ENCODE peak calls at places on chromosomes 4 and X, in eight cellular contexts. One of them, this sample, is unnamed.

GRCh38 chr4:129328176-129328575 is 232.2 kb downstream of the C4orf33 start:
- DNase-seq in right cardiac atrium: no peak
- DNase-seq in neuronal stem cell: no peak
- DNase-seq in colonic mucosa: no peak
- DNase-seq in stomach: no peak
- DNase-seq in lung: no peak
- DNase-seq in NT2/D1: no peak
- DNase-seq in HAP-1: no peak
- DNase-seq in this sample: no peak

GRCh38 chr4:61275214-61275613 is 75.1 kb downstream of the ADGRL3 start:
- DNase-seq in right cardiac atrium: no peak
- DNase-seq in neuronal stem cell: no peak
- DNase-seq in colonic mucosa: no peak
- DNase-seq in stomach: no peak
- DNase-seq in lung: no peak
- DNase-seq in NT2/D1: no peak
- DNase-seq in HAP-1: no peak
- DNase-seq in this sample: no peak

GRCh38 chr4:148515248-148515647 is 73.0 kb upstream of the NR3C2 start:
- DNase-seq in right cardiac atrium: no peak
- DNase-seq in neuronal stem cell: no peak
- DNase-seq in colonic mucosa: no peak
- DNase-seq in stomach: no peak
- DNase-seq in lung: no peak
- DNase-seq in NT2/D1: no peak
- DNase-seq in HAP-1: no peak
- DNase-seq in this sample: no peak

GRCh38 chrX:149641832-149642231 is 10.2 kb upstream of the TMEM185A start:
- DNase-seq in right cardiac atrium: no peak
- DNase-seq in neuronal stem cell: no peak
- DNase-seq in colonic mucosa: no peak
- DNase-seq in stomach: no peak
- DNase-seq in lung: no peak
- DNase-seq in NT2/D1: no peak
- DNase-seq in HAP-1: no peak
- DNase-seq in this sample: no peak

GRCh38 chrX:105375816-105376215 is 155.3 kb upstream of the TEX13A start:
- DNase-seq in right cardiac atrium: no peak
- DNase-seq in neuronal stem cell: no peak
- DNase-seq in colonic mucosa: no peak
- DNase-seq in stomach: no peak
- DNase-seq in lung: no peak
- DNase-seq in NT2/D1: no peak
- DNase-seq in HAP-1: no peak
- DNase-seq in this sample: no peak

GRCh38 chrX:632391-633042 is 1.9 kb downstream of the SHOX start:
- DNase-seq in right cardiac atrium: no peak
- DNase-seq in neuronal stem cell: no peak
- DNase-seq in colonic mucosa: no peak
- DNase-seq in stomach: no peak
- DNase-seq in lung: no peak
- DNase-seq in NT2/D1: no peak
- DNase-seq in HAP-1: no peak
- DNase-seq in this sample: peak; percentile 57

GRCh38 chr4:2744576-2745270 is 11.4 kb downstream of the TNIP2 start:
- DNase-seq in right cardiac atrium: no peak
- DNase-seq in neuronal stem cell: no peak
- DNase-seq in colonic mucosa: no peak
- DNase-seq in stomach: no peak
- DNase-seq in lung: no peak
- DNase-seq in NT2/D1: no peak
- DNase-seq in HAP-1: no peak
- DNase-seq in this sample: no peak

GRCh38 chr4:151359576-151359975 is 34.2 kb upstream of the SH3D19 start:
- DNase-seq in right cardiac atrium: no peak
- DNase-seq in neuronal stem cell: no peak
- DNase-seq in colonic mucosa: peak; percentile 75
- DNase-seq in stomach: no peak
- DNase-seq in lung: no peak
- DNase-seq in NT2/D1: no peak
- DNase-seq in HAP-1: no peak
- DNase-seq in this sample: no peak

GRCh38 chrX:133776072-133776471 is 209.3 kb downstream of the GPC3 start:
- DNase-seq in right cardiac atrium: no peak
- DNase-seq in neuronal stem cell: no peak
- DNase-seq in colonic mucosa: peak; percentile 23
- DNase-seq in stomach: peak; percentile 27
- DNase-seq in lung: no peak
- DNase-seq in NT2/D1: no peak
- DNase-seq in HAP-1: peak; percentile 63
- DNase-seq in this sample: peak; percentile 44

GRCh38 chr4:169311643-169312365 is 41.0 kb upstream of the SH3RF1 start:
- DNase-seq in right cardiac atrium: peak; percentile 44
- DNase-seq in neuronal stem cell: peak; percentile 17
- DNase-seq in colonic mucosa: peak; percentile 45
- DNase-seq in stomach: peak; percentile 33
- DNase-seq in lung: no peak
- DNase-seq in NT2/D1: peak; percentile 57
- DNase-seq in HAP-1: peak; percentile 65
- DNase-seq in this sample: peak; percentile 69

GRCh38 chrX:18997916-18998315 is 14.0 kb upstream of the PHKA2 start:
- DNase-seq in right cardiac atrium: no peak
- DNase-seq in neuronal stem cell: no peak
- DNase-seq in colonic mucosa: no peak
- DNase-seq in stomach: no peak
- DNase-seq in lung: no peak
- DNase-seq in NT2/D1: peak; percentile 32
- DNase-seq in HAP-1: peak; percentile 32
- DNase-seq in this sample: peak; percentile 48

GRCh38 chr4:25863906-25864418 is 1.2 kb upstream of the SEL1L3 start:
- DNase-seq in right cardiac atrium: peak; percentile 33
- DNase-seq in neuronal stem cell: no peak
- DNase-seq in colonic mucosa: peak; percentile 42
- DNase-seq in stomach: no peak
- DNase-seq in lung: no peak
- DNase-seq in NT2/D1: no peak
- DNase-seq in HAP-1: no peak
- DNase-seq in this sample: peak; percentile 52

GRCh38 chr4:158530391-158530790 is 8.7 kb downstream of the RXFP1 start:
- DNase-seq in right cardiac atrium: no peak
- DNase-seq in neuronal stem cell: no peak
- DNase-seq in colonic mucosa: no peak
- DNase-seq in stomach: no peak
- DNase-seq in lung: no peak
- DNase-seq in NT2/D1: no peak
- DNase-seq in HAP-1: no peak
- DNase-seq in this sample: no peak

GRCh38 chr4:158534727-158535126 is 13.0 kb downstream of the RXFP1 start:
- DNase-seq in right cardiac atrium: no peak
- DNase-seq in neuronal stem cell: no peak
- DNase-seq in colonic mucosa: no peak
- DNase-seq in stomach: no peak
- DNase-seq in lung: no peak
- DNase-seq in NT2/D1: no peak
- DNase-seq in HAP-1: no peak
- DNase-seq in this sample: no peak

GRCh38 chr4:158530898-158531297 is 9.2 kb downstream of the RXFP1 start:
- DNase-seq in right cardiac atrium: no peak
- DNase-seq in neuronal stem cell: no peak
- DNase-seq in colonic mucosa: no peak
- DNase-seq in stomach: no peak
- DNase-seq in lung: no peak
- DNase-seq in NT2/D1: no peak
- DNase-seq in HAP-1: no peak
- DNase-seq in this sample: no peak

GRCh38 chr4:158535130-158535614 is 13.5 kb downstream of the RXFP1 start:
- DNase-seq in right cardiac atrium: no peak
- DNase-seq in neuronal stem cell: no peak
- DNase-seq in colonic mucosa: no peak
- DNase-seq in stomach: no peak
- DNase-seq in lung: no peak
- DNase-seq in NT2/D1: no peak
- DNase-seq in HAP-1: no peak
- DNase-seq in this sample: no peak

GRCh38 chr4:158532556-158533231 is 11.0 kb downstream of the RXFP1 start:
- DNase-seq in right cardiac atrium: no peak
- DNase-seq in neuronal stem cell: no peak
- DNase-seq in colonic mucosa: no peak
- DNase-seq in stomach: no peak
- DNase-seq in lung: no peak
- DNase-seq in NT2/D1: no peak
- DNase-seq in HAP-1: no peak
- DNase-seq in this sample: no peak
- H3K9me3 ChIP-seq in right cardiac atrium: no peaks in the 10 kb centered on the region
- H3K9me3 ChIP-seq in neuronal stem cell: no peaks in the 10 kb centered on the region
- H3K9me3 ChIP-seq in colonic mucosa: no peaks in the 10 kb centered on the region
- H3K9me3 ChIP-seq in stomach: no peaks in the 10 kb centered on the region
- H3K9me3 ChIP-seq in lung: no peaks in the 10 kb centered on the region
- H3K9me3 ChIP-seq in NT2/D1: no peaks in the 10 kb centered on the region
- H3K9me3 ChIP-seq in HAP-1: no peaks in the 10 kb centered on the region
- H3K9me3 ChIP-seq in this sample: no peaks in the 10 kb centered on the region

GRCh38 chr4:123327346-123327745 is 69.2 kb upstream of the SPRY1 start:
- DNase-seq in right cardiac atrium: no peak
- DNase-seq in neuronal stem cell: no peak
- DNase-seq in colonic mucosa: no peak
- DNase-seq in stomach: no peak
- DNase-seq in lung: no peak
- DNase-seq in NT2/D1: no peak
- DNase-seq in HAP-1: no peak
- DNase-seq in this sample: no peak

GRCh38 chr4:123327846-123328447 is 68.6 kb upstream of the SPRY1 start:
- DNase-seq in right cardiac atrium: no peak
- DNase-seq in neuronal stem cell: no peak
- DNase-seq in colonic mucosa: no peak
- DNase-seq in stomach: no peak
- DNase-seq in lung: no peak
- DNase-seq in NT2/D1: no peak
- DNase-seq in HAP-1: no peak
- DNase-seq in this sample: no peak

GRCh38 chr4:123325241-123325681 is 71.3 kb upstream of the SPRY1 start:
- DNase-seq in right cardiac atrium: no peak
- DNase-seq in neuronal stem cell: no peak
- DNase-seq in colonic mucosa: no peak
- DNase-seq in stomach: no peak
- DNase-seq in lung: no peak
- DNase-seq in NT2/D1: no peak
- DNase-seq in HAP-1: no peak
- DNase-seq in this sample: no peak

GRCh38 chr4:123319639-123320038 is 77.0 kb upstream of the SPRY1 start:
- DNase-seq in right cardiac atrium: no peak
- DNase-seq in neuronal stem cell: no peak
- DNase-seq in colonic mucosa: no peak
- DNase-seq in stomach: no peak
- DNase-seq in lung: no peak
- DNase-seq in NT2/D1: no peak
- DNase-seq in HAP-1: no peak
- DNase-seq in this sample: no peak

DNA sequence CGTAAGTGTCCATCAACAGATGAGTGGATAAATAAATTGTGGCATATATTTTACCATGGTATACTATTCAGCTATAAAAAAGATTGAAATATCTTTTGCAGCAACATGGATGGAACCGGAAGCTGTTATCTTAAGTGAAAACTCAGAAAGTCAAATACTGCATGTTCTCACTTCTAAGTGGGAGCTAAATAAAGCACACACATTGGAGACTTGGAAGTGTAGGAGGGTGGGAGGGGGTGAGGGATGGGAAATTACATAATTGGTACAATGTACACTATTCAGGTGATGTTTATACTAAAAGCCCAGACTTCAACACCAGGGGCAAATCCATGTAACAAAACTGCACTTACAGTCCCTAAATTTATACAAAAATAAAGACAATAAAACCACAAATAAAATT is 72.6 kb upstream of the SPRY1 start:
- DNase-seq in right cardiac atrium: no peak
- DNase-seq in neuronal stem cell: no peak
- DNase-seq in colonic mucosa: no peak
- DNase-seq in stomach: no peak
- DNase-seq in lung: no peak
- DNase-seq in NT2/D1: no peak
- DNase-seq in HAP-1: no peak
- DNase-seq in this sample: no peak
- H3K9me3 ChIP-seq in right cardiac atrium: no peaks in the 10 kb centered on the region
- H3K9me3 ChIP-seq in neuronal stem cell: peaks cover 35% of the 10 kb centered on the region
- H3K9me3 ChIP-seq in colonic mucosa: no peaks in the 10 kb centered on the region
- H3K9me3 ChIP-seq in stomach: peaks cover 17% of the 10 kb centered on the region
- H3K9me3 ChIP-seq in lung: peaks cover 4% of the 10 kb centered on the region
- H3K9me3 ChIP-seq in NT2/D1: no peaks in the 10 kb centered on the region
- H3K9me3 ChIP-seq in HAP-1: no peaks in the 10 kb centered on the region
- H3K9me3 ChIP-seq in this sample: no peaks in the 10 kb centered on the region

GRCh38 chrX:55201930-55202579 is 18.1 kb upstream of the PAGE5 start:
- DNase-seq in right cardiac atrium: no peak
- DNase-seq in neuronal stem cell: no peak
- DNase-seq in colonic mucosa: no peak
- DNase-seq in stomach: no peak
- DNase-seq in lung: no peak
- DNase-seq in NT2/D1: no peak
- DNase-seq in HAP-1: no peak
- DNase-seq in this sample: no peak

DNA sequence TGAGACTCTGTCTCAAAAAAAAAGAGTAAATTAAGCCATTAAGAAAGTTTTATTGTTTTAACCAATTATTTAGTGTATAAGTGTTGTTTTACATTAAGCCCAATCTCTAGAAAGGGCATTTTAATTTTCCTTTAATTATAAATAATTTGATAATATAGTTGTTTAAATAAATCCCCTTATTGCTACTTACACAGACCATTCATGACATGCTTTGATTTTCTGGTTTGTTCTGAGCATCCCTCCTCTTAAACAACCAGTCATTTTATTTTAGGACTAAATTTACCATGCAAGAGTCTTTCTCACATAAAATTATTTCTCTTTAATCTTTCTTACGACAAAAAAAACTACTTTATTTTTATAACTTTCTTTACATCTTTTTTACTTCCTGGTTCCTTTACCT is 23.5 kb upstream of the PAGE5 start:
- DNase-seq in right cardiac atrium: no peak
- DNase-seq in neuronal stem cell: no peak
- DNase-seq in colonic mucosa: no peak
- DNase-seq in stomach: no peak
- DNase-seq in lung: no peak
- DNase-seq in NT2/D1: no peak
- DNase-seq in HAP-1: no peak
- DNase-seq in this sample: no peak
- H3K9me3 ChIP-seq in right cardiac atrium: no peaks in the 10 kb centered on the region
- H3K9me3 ChIP-seq in neuronal stem cell: peaks cover 4% of the 10 kb centered on the region
- H3K9me3 ChIP-seq in colonic mucosa: no peaks in the 10 kb centered on the region
- H3K9me3 ChIP-seq in stomach: no peaks in the 10 kb centered on the region
- H3K9me3 ChIP-seq in lung: no peaks in the 10 kb centered on the region
- H3K9me3 ChIP-seq in NT2/D1: peaks cover 26% of the 10 kb centered on the region
- H3K9me3 ChIP-seq in HAP-1: peaks cover 4% of the 10 kb centered on the region
- H3K9me3 ChIP-seq in this sample: peaks cover 32% of the 10 kb centered on the region

DNA sequence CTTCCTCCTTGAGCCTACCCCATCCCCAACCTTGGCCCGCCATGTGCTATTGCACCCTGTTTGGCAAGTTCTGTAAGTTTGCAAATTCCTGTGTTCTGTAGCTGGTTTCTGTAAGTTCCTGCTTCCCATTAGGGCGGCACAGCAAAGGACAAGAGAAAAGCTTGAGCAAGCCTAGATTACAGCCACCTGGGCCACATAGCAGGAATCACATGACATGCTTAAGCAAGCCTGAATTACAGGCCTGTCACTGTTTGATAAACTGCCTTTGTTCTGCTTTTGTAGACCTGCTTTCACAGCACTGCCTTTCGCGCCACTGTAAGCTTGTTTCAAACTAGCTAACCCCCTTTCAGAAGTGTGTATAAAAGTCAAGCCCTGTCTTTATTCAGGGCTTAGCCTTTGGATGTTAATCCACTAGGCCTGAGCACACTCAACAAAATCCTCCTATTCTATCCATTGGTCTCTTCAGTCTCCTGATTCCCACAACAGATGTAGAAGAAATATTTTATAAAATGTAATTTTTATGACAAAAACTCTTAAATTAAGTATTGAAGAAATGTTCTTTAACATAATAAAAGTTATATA is 906.8 kb upstream of the NDST4 start:
- DNase-seq in right cardiac atrium: no peak
- DNase-seq in neuronal stem cell: no peak
- DNase-seq in colonic mucosa: no peak
- DNase-seq in stomach: no peak
- DNase-seq in lung: no peak
- DNase-seq in NT2/D1: no peak
- DNase-seq in HAP-1: no peak
- DNase-seq in this sample: no peak
- H3K9me3 ChIP-seq in right cardiac atrium: peaks cover 3% of the 10 kb centered on the region
- H3K9me3 ChIP-seq in neuronal stem cell: peaks cover 31% of the 10 kb centered on the region
- H3K9me3 ChIP-seq in colonic mucosa: peaks cover 1% of the 10 kb centered on the region
- H3K9me3 ChIP-seq in stomach: peaks cover 54% of the 10 kb centered on the region
- H3K9me3 ChIP-seq in lung: peaks cover 25% of the 10 kb centered on the region
- H3K9me3 ChIP-seq in NT2/D1: peaks cover 40% of the 10 kb centered on the region
- H3K9me3 ChIP-seq in HAP-1: peaks cover 16% of the 10 kb centered on the region
- H3K9me3 ChIP-seq in this sample: peaks cover 39% of the 10 kb centered on the region

This sample was measured in H9.